ENCODE peak calls at places on chromosomes 3 and 15, in five cellular contexts. A is cardiac fibroblast, H is fibroblast of pulmonary artery, G is progenitor cell of endocrine pancreas, F is breast epithelium. W is an unnamed sample.

GRCh38 chr3:34090876-34091275 is 292.4 kb downstream of the PDCD6IP start:
- DNase-seq in A (no peak), H (no peak), G (no peak), F (no peak), W (no peak)

GRCh38 chr3:101179637-101180036 is 140.7 kb downstream of the IMPG2 start:
- DNase-seq in A (peak), H (peak), G (no peak), F (no peak), W (peak)

GRCh38 chr3:127121850-127122249 is 71.1 kb upstream of the PRR23E start:
- DNase-seq in A (no peak), H (no peak), G (no peak), F (no peak), W (no peak)

GRCh38 chr3:160330111-160330510 is 68.9 kb downstream of the IFT80 start:
- DNase-seq in A (peak), H (no peak), G (no peak), F (no peak), W (no peak)

GRCh38 chr15:27850961-27851636 is 248.0 kb downstream of the OCA2 start:
- DNase-seq in A (no peak), H (no peak), G (no peak), F (no peak), W (no peak)

GRCh38 chr3:13706886-13707285 is 158.0 kb downstream of the FBLN2 start:
- DNase-seq in A (no peak), H (no peak), G (peak), F (no peak), W (no peak)

GRCh38 chr3:60933828-60934227 is 317.4 kb downstream of the FHIT start:
- DNase-seq in A (no peak), H (no peak), G (no peak), F (no peak), W (no peak)

GRCh38 chr15:68693071-68693470 is 114.3 kb downstream of the CORO2B start:
- DNase-seq in A (no peak), H (no peak), G (no peak), F (no peak), W (peak)

GRCh38 chr15:75188499-75188898 is 13.2 kb upstream of the C15orf39 start:
- DNase-seq in A (no peak), H (no peak), G (no peak), F (no peak), W (no peak)

GRCh38 chr15:31248951-31249350 is 77.7 kb upstream of the KLF13 start:
- DNase-seq in A (no peak), H (no peak), G (no peak), F (no peak), W (no peak)

GRCh38 chr3:145812396-145812795 is 348.6 kb downstream of the PLOD2 start:
- DNase-seq in A (no peak), H (no peak), G (no peak), F (no peak), W (no peak)

GRCh38 chr15:60373745-60374144 is 24.0 kb downstream of the ANXA2 start:
- DNase-seq in A (no peak), H (no peak), G (no peak), F (no peak), W (no peak)

GRCh38 chr3:195247863-195248189 is 23.1 kb downstream of the XXYLT1 start:
- DNase-seq in A (no peak), H (no peak), G (no peak), F (no peak), W (no peak)

GRCh38 chr3:156776046-156776445 is 50.1 kb upstream of the LEKR1 start:
- DNase-seq in A (no peak), H (no peak), G (no peak), F (no peak), W (no peak)